ENCODE peak calls at places on chromosomes 1 and 21, in four cellular contexts. Y, J, G and H are unnamed samples.

GRCh38 chr1:94398356-94398755 is 19.8 kb upstream of the ABCD3 start:
- DNase-seq in Y (peak), G (no peak), J (peak), H (no peak)

GRCh38 chr1:154117642-154118041 is 37.2 kb downstream of the NUP210L start:
- DNase-seq in J (no peak), Y (no peak), G (no peak), H (no peak)

GRCh38 chr1:167722152-167722869 is 529 bp downstream of the MPZL1 start:
- DNase-seq in G (no peak), J (peak), Y (peak), H (peak)

GRCh38 chr1:223233410-223234163 is 90.5 kb upstream of the TLR5 start:
- DNase-seq in J (peak), G (no peak), Y (peak), H (peak)

GRCh38 chr1:31038360-31038759 is 27.2 kb downstream of the PUM1 start:
- DNase-seq in G (no peak), J (peak), Y (peak), H (peak)

GRCh38 chr21:43306911-43307676 is 119.8 kb downstream of the SIK1 start:
- DNase-seq in Y (peak), G (no peak), J (peak), H (peak)

GRCh38 chr1:36856126-36856525 is 178.2 kb downstream of the GRIK3 start:
- DNase-seq in G (no peak), J (no peak), Y (no peak), H (peak)

GRCh38 chr1:70633004-70633403 is 221.9 kb downstream of the CTH start:
- DNase-seq in Y (no peak), G (no peak), J (no peak), H (no peak)